ENCODE peak calls at places on chromosomes 11 and 22, in five cellular contexts. P is cardiac muscle cell, B is mesenchymal stem cell, Q is left ventricle myocardium inferior, S is OCI-LY7. A is an unnamed sample.

GRCh38 chr11:42311944-42312343 is 852.5 kb upstream of the LRRC4C start:
- DNase-seq in P (no peak), B (no peak), Q (no peak), S (no peak), A (no peak)

GRCh38 chr11:117097567-117098268 is 510 bp downstream of the SIK3 start:
- DNase-seq in P (no peak), B (peak; percentile 43), Q (peak; percentile 42), S (peak; percentile 66), A (peak; percentile 43)

GRCh38 chr11:13215157-13215556 is 62.4 kb upstream of the BMAL1 start:
- DNase-seq in P (no peak), B (peak; percentile 83), Q (no peak), S (no peak), A (no peak)

GRCh38 chr22:30262112-30262511 is 4.5 kb downstream of the OSM start:
- DNase-seq in P (no peak), B (no peak), Q (no peak), S (no peak), A (no peak)

GRCh38 chr11:118908931-118909618 is 16.7 kb downstream of the BCL9L start:
- DNase-seq in P (peak; percentile 95), B (peak; percentile 96), Q (peak; percentile 89), S (no peak), A (no peak)

GRCh38 chr11:119460582-119460981 is 37.6 kb upstream of the THY1 start:
- DNase-seq in P (peak; percentile 86), B (peak; percentile 60), Q (no peak), S (peak; percentile 35), A (peak; percentile 53)

GRCh38 chr22:19621372-19622060 is 92.8 kb upstream of the SEPTIN5 start:
- DNase-seq in P (peak; percentile 23), B (no peak), Q (no peak), S (no peak), A (no peak)

GRCh38 chr11:62560566-62561103 is 13.1 kb downstream of the EEF1G start:
- DNase-seq in P (peak; percentile 98), B (peak; percentile 97), Q (peak; percentile 82), S (peak; percentile 47), A (peak; percentile 68)

GRCh38 chr11:44564653-44565007 is 833 bp upstream of the CD82 start:
- DNase-seq in P (peak; percentile 90), B (peak; percentile 87), Q (peak; percentile 84), S (no peak), A (no peak)

GRCh38 chr11:2410616-2411015 is 10.1 kb downstream of the TSSC4 start:
- DNase-seq in P (no peak), B (no peak), Q (no peak), S (no peak), A (no peak)

DNA sequence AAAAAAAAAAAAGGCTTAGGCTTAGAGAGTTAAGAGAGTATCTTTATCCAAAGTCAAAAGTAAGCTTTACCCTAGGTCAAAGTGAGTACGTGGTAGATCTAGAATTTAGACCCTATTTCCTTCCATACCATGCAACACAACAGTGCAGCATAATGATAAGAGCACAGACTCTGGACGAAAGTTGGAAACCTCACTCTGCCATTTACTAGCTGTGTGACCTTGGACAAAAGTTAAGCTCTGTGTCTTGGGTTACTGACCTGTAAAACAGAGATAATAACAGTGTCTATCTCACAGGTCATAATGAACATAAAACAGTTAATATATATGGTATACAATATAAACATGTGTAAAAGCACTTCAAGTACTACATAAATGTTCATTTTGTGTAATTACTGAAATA is 13.6 kb upstream of the CHRNA10 start:
- DNase-seq in P (no peak), B (no peak), Q (no peak), S (no peak), A (no peak)
- H3K27ac ChIP-seq in P (no peak overlapping the region), B (no peak overlapping the region), Q (peak overlapping the region; percentile 31), S (no peak overlapping the region), A (no peak overlapping the region)

GRCh38 chr11:12123177-12123576 is 12.8 kb downstream of the MICAL2 start:
- DNase-seq in P (peak; percentile 54), B (peak; percentile 85), Q (no peak), S (no peak), A (no peak)

GRCh38 chr11:12122083-12122482 is 11.7 kb downstream of the MICAL2 start:
- DNase-seq in P (no peak), B (no peak), Q (no peak), S (no peak), A (peak; percentile 47)

GRCh38 chr11:12124306-12124705 is 13.9 kb downstream of the MICAL2 start:
- DNase-seq in P (no peak), B (no peak), Q (no peak), S (no peak), A (no peak)

GRCh38 chr11:12125609-12126149 is 15.3 kb downstream of the MICAL2 start:
- DNase-seq in P (no peak), B (peak; percentile 84), Q (no peak), S (no peak), A (no peak)

DNA sequence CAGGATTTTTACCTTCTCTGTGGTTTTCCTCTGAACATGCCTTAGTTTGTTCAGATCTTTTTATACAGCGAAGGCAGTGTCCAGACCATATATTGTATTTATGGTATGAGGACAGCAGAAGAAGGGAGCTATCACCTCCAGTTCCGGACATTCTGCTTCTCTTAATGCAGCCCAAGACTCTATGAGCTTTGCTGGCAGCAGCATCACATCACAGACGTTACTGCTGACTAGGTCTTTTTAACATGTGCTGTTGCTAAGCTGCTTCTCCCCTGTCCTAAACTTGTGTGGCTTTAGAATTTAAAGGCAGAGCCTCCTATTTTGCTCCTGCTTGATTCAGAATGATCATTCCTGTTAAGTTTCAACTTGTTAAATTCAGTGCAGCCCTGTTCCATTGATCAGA is 13.4 kb downstream of the MICAL2 start:
- DNase-seq in P (no peak), B (peak; percentile 68), Q (no peak), S (no peak), A (no peak)
- H3K4me1 ChIP-seq in P (peaks cover 55% of the 10 kb centered on the region), B (peaks cover 26% of the 10 kb centered on the region), Q (peaks cover 90% of the 10 kb centered on the region), S (no peaks in the 10 kb centered on the region), A (no peaks in the 10 kb centered on the region)

GRCh38 chr11:46694095-46694494 is 6.3 kb downstream of the ARHGAP1 start:
- DNase-seq in P (no peak), B (no peak), Q (no peak), S (no peak), A (no peak)
- H3K27ac ChIP-seq in P (no peak overlapping the region), B (peak overlapping the region; percentile 92), Q (peak overlapping the region; percentile 96), S (no peak overlapping the region), A (no peak overlapping the region)

DNA sequence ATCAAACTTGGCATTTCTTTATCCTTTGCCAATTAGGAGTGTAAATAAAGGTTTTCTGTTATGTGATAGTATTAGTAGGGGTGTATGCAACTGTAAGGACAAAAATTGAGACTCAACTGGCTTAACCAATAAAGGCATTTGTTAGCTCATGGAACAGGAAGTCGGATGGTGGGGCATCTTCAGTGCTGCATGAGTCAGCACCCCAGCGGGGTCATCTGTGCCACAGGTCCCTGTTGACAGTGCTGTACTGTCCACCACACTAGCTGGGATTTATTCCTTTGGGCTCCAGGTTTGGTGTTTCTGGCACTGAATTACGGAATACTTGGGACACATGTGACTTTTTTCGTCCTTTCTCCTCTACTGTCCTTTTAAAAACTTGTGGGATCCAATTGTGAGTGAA is 86.0 kb downstream of the PPP6R3 start:
- DNase-seq in P (no peak), B (peak; percentile 52), Q (no peak), S (no peak), A (no peak)
- H3K4me1 ChIP-seq in P (peaks cover 13% of the 10 kb centered on the region), B (peaks cover 22% of the 10 kb centered on the region), Q (peaks cover 100% of the 10 kb centered on the region), S (no peaks in the 10 kb centered on the region), A (peaks cover 11% of the 10 kb centered on the region)

GRCh38 chr11:61310749-61311148 is 15.6 kb upstream of the VWCE start:
- DNase-seq in P (no peak), B (no peak), Q (no peak), S (no peak), A (no peak)

GRCh38 chr11:61309739-61310138 is 14.6 kb upstream of the VWCE start:
- DNase-seq in P (no peak), B (no peak), Q (no peak), S (no peak), A (no peak)

DNA sequence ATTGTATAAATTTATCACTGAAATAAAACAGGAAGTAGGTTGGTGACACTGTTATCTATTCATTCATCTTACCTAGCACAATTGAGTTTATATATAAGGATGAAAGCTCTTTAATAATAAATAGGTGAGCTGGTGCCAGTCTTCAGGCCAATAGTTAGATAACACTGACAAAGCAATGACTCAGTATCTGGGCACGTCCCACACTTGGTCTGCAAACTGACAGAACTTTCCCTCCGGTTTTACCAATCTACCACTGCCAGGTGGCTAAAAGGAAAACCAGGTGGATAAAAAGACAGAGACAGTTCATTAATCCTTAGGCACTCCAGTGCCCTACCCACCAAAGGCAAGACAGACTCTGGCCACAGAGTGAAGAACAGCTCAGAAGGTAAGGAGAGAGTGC is 17.6 kb downstream of the DDB1 start:
- DNase-seq in P (no peak), B (no peak), Q (no peak), S (no peak), A (no peak)
- H3K27ac ChIP-seq in P (no peak overlapping the region), B (no peak overlapping the region), Q (no peak overlapping the region), S (no peak overlapping the region), A (no peak overlapping the region)